ENCODE peak calls at places on chromosomes 16 and 17, in four cellular contexts. E, O, M and K are unnamed samples.

GRCh38 chr17:17435323-17435722 is 41.5 kb upstream of the MED9 start:
- DNase-seq in O (no peak), M (no peak), E (no peak), K (no peak)

GRCh38 chr17:19372866-19373505 is 5.3 kb upstream of the MAPK7 start:
- DNase-seq in O (peak), E (no peak), M (no peak), K (no peak)

GRCh38 chr17:17155568-17155967 is 50.6 kb downstream of the PLD6 start:
- DNase-seq in E (peak), O (no peak), M (no peak), K (no peak)

GRCh38 chr17:15250459-15250858 is 14.7 kb downstream of the PMP22 start:
- DNase-seq in M (no peak), O (no peak), E (no peak), K (no peak)

GRCh38 chr17:731943-732787 is at the start of gene TLCD3A:
- DNase-seq in M (peak), O (peak), E (peak), K (peak)

GRCh38 chr17:6701719-6702118 is 11.4 kb downstream of the SLC13A5 start:
- DNase-seq in E (peak), M (peak), O (peak), K (peak)

GRCh38 chr17:78005452-78006171 is 47.1 kb downstream of the TNRC6C start:
- DNase-seq in O (no peak), M (no peak), E (no peak), K (no peak)

GRCh38 chr16:11087691-11088431 is 143.5 kb downstream of the CLEC16A start:
- DNase-seq in E (peak), M (no peak), O (no peak), K (no peak)

GRCh38 chr17:63969278-63969677 is 3.4 kb downstream of the SCN4A start:
- DNase-seq in M (no peak), O (no peak), E (no peak), K (no peak)

GRCh38 chr16:78375055-78375679 is 275.7 kb downstream of the WWOX start:
- DNase-seq in O (peak), M (no peak), E (no peak), K (no peak)

GRCh38 chr16:69404275-69404805 is 18.5 kb upstream of the TERF2 start:
- DNase-seq in M (no peak), O (peak), E (no peak), K (no peak)

GRCh38 chr17:49036270-49036626 is 39.1 kb downstream of the IGF2BP1 start:
- DNase-seq in O (no peak), E (no peak), M (no peak), K (no peak)

GRCh38 chr17:66841328-66841727 is 6.4 kb downstream of the CACNG5 start:
- DNase-seq in E (no peak), M (no peak), O (no peak), K (no peak)

GRCh38 chr17:66431910-66432309 is 129.5 kb downstream of the PRKCA start:
- DNase-seq in E (no peak), M (no peak), O (no peak), K (no peak)

GRCh38 chr17:62643496-62643895 is 16.0 kb downstream of the MRC2 start:
- DNase-seq in E (no peak), O (no peak), M (no peak), K (no peak)

GRCh38 chr17:29625037-29625750 is 2.5 kb upstream of the CORO6 start:
- DNase-seq in O (no peak), M (no peak), E (no peak), K (no peak)
- TF ChIP-seq CTCF in O (no peak), M (no peak), E (no peak), K (no peak)

GRCh38 chr17:44344939-44345496 is at the start of gene GRN:
- DNase-seq in M (peak), E (peak), O (peak), K (peak)

GRCh38 chr17:44346064-44346844 is 1.2 kb downstream of the GRN start:
- DNase-seq in M (no peak), E (no peak), O (no peak), K (peak)

GRCh38 chr17:44343510-44344209 is 1.4 kb upstream of the GRN start:
- DNase-seq in M (no peak), E (no peak), O (no peak), K (no peak)

GRCh38 chr17:44348234-44348987 is 3.3 kb downstream of the GRN start:
- DNase-seq in M (peak), O (no peak), E (no peak), K (peak)

DNA sequence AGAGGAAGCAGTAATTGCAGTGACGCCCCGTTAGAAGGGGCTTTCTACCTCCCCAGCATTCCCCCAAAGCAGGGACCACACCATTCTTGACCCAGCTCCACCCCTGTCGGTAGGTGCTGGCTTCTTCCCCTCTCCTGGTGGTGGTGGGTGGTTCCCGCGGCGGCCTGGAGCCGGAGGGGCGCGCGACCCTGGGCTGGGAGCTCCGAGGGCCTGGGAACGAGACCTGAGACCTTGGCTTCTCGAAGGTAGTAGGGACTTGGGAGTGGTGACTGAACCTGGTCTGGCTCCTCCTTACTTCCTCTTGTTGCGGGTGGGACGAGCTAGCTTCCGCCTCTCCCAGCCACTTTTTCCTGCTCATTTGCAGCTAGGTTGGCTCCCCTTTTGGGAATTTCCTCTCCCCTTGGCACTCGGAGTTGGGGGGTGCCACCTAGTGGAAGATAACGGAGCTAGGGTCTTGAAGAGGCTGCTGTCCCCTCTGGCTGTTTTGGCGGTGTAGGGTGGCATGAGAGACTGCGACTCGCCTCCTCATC is 460 bp downstream of the GRN start:
- DNase-seq in O (peak), M (peak), E (peak), K (no peak)
- TF ChIP-seq CTCF in O (peak), M (peak), E (peak), K (peak)

GRCh38 chr16:17199135-17199534 is 271.6 kb downstream of the XYLT1 start:
- DNase-seq in M (no peak), O (no peak), E (no peak), K (no peak)

GRCh38 chr16:17196526-17196925 is 274.2 kb downstream of the XYLT1 start:
- DNase-seq in M (no peak), O (no peak), E (no peak), K (no peak)

GRCh38 chr16:17194190-17194780 is 276.5 kb downstream of the XYLT1 start:
- DNase-seq in M (peak), E (peak), O (peak), K (peak)
- TF ChIP-seq CTCF in M (peak), E (peak), O (peak), K (peak)

GRCh38 chr16:27462200-27462845 is 60.3 kb downstream of the IL21R start:
- DNase-seq in M (no peak), E (no peak), O (no peak), K (no peak)
- TF ChIP-seq CTCF in M (no peak), E (no peak), O (no peak), K (no peak)

DNA sequence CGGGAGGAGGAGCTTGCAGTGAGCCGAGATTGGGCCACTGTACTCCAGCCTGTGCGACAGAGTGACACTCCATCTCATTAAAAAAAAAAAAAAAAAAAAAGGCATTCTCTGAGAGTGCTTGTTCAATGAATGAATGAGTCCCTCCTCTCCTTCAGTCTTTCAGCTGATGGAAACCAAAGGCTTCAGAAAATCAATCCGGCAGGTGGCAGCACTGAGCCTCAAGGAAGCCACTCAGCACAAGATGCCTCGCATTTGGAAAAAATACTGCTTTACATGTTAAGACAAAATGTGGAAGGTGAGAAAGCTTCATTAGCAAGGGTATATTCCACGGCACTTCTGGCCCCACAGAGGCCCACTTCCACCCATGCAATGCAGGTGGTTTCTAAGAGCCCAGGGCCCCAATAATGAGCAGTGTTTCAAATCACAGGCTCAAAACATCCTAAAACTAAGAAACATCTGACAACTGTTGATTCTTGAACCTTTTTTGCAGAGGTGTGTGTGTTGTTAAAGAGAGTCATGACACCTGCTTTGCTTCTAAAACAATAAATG is 33.9 kb upstream of the SLC25A19 start:
- DNase-seq in E (peak), O (peak), M (peak), K (peak)
- TF ChIP-seq CTCF in E (peak), O (peak), M (peak), K (peak)

GRCh38 chr17:46071796-46072195 is 72.7 kb downstream of the STH start:
- DNase-seq in O (no peak), E (no peak), M (no peak), K (no peak)
- TF ChIP-seq CTCF in O (no peak), E (no peak), M (no peak), K (no peak)